ENCODE peak calls at places on chromosome 2, in six cellular contexts. M is heart left ventricle, H is cardiac muscle cell, P is kidney epithelial cell, Z is lower lobe of right lung, I is epithelial cell of esophagus. B is an unnamed sample.

GRCh38 chr2:85843543-85843942 is 45.2 kb downstream of the ST3GAL5 start:
- DNase-seq in I (no peak), Z (no peak), P (no peak), H (no peak), M (no peak), B (no peak)

GRCh38 chr2:42196403-42197267 is 27.5 kb downstream of the EML4 start:
- DNase-seq in H (peak), Z (no peak), M (peak), I (peak), P (peak), B (no peak)

GRCh38 chr2:96924775-96925747 is 55.2 kb upstream of the SEMA4C start:
- DNase-seq in I (no peak), H (no peak), M (no peak), P (no peak), Z (no peak), B (no peak)

GRCh38 chr2:208074610-208075356 is 49.5 kb upstream of the PLEKHM3 start:
- DNase-seq in H (no peak), P (no peak), Z (no peak), I (no peak), M (no peak), B (no peak)

GRCh38 chr2:235287369-235287722 is 206.5 kb upstream of the AGAP1 start:
- DNase-seq in I (no peak), M (no peak), H (peak), P (no peak), Z (no peak), B (no peak)

GRCh38 chr2:119484834-119485233 is 39.4 kb downstream of the SCTR start:
- DNase-seq in Z (no peak), P (peak), M (no peak), H (no peak), I (peak), B (no peak)

GRCh38 chr2:154375625-154376020 is 322.9 kb upstream of the KCNJ3 start:
- DNase-seq in Z (no peak), H (peak), P (peak), M (no peak), I (peak), B (no peak)

GRCh38 chr2:228533156-228533555 is 351.7 kb upstream of the SPHKAP start:
- DNase-seq in Z (no peak), P (no peak), H (no peak), I (no peak), M (no peak), B (no peak)

GRCh38 chr2:167133614-167134013 is 245.3 kb downstream of the XIRP2 start:
- DNase-seq in P (no peak), Z (no peak), H (no peak), M (no peak), I (no peak), B (no peak)

DNA sequence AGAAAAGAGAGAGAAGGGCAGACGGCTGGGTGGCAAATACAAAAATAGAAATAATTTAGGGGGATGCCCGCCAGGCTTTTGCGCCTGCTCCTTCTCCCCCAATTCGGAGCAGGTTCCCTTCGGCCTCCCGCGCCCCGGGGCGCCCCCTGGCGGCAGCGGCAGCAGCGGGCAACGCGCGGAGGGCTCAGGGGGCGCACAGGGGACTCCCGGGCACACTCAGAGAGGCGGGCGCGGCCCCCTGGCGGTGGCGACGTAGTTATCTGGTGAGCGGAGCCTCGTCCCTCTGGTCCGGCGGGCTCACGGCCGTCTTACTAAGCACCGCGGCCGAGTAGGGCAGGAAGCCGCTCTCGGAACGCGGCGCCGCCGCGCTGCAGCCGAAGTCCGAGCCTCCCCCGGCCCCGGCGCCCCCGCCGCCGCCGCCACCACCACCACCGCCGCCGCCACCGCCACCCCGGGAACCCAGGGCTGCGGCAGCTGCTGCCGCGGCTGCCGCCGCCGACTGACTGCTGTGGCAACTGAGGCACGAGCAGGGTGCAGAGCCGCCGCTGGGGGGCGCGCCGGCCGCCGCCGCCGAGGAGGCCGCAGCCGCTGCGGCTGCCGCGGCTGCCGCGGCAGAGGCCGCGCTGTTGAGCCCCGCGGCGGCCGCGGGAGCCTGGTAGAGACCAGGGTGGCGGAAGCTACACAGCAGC is 3.8 kb downstream of the EVX2 start:
- DNase-seq in H (peak), Z (no peak), I (no peak), M (peak), P (no peak), B (no peak)
- H3K4me3 ChIP-seq in H (peak), Z (no peak), I (no peak), M (peak), P (no peak), B (no peak)

GRCh38 chr2:168534926-168535325 is 78.9 kb downstream of the CERS6 start:
- DNase-seq in H (no peak), M (no peak), Z (no peak), P (no peak), I (no peak), B (no peak)
- TF ChIP-seq CTCF in H (no peak), M (no peak), Z (no peak), P (no peak), I (no peak), B (no peak)

GRCh38 chr2:156401863-156402262 is 34.3 kb upstream of the GPD2 start:
- DNase-seq in M (no peak), Z (no peak), P (no peak), I (no peak), H (no peak), B (no peak)
- H3K4me3 ChIP-seq in M (no peak), Z (no peak), P (no peak), I (no peak), H (no peak), B (no peak)

GRCh38 chr2:19881866-19882265 is 19.9 kb downstream of the TTC32 start:
- DNase-seq in H (no peak), Z (no peak), M (no peak), P (no peak), I (no peak), B (no peak)

GRCh38 chr2:19883971-19884720 is 17.6 kb downstream of the TTC32 start:
- DNase-seq in Z (no peak), H (no peak), I (no peak), P (no peak), M (no peak), B (no peak)

GRCh38 chr2:19881221-19881620 is 20.6 kb downstream of the TTC32 start:
- DNase-seq in P (no peak), M (no peak), H (no peak), I (no peak), Z (no peak), B (no peak)

GRCh38 chr2:19885791-19886190 is 16.0 kb downstream of the TTC32 start:
- DNase-seq in Z (no peak), H (no peak), M (no peak), P (no peak), I (no peak), B (no peak)

GRCh38 chr2:19883486-19883885 is 18.3 kb downstream of the TTC32 start:
- DNase-seq in I (no peak), P (no peak), Z (no peak), H (no peak), M (no peak), B (no peak)
- TF ChIP-seq CTCF in I (no peak), P (no peak), Z (no peak), H (no peak), M (no peak), B (no peak)

GRCh38 chr2:45167885-45168284 is 158.6 kb upstream of the SIX2 start:
- DNase-seq in Z (no peak), P (no peak), M (no peak), I (no peak), H (no peak), B (no peak)
- H3K4me3 ChIP-seq in Z (no peak), P (no peak), M (no peak), I (no peak), H (no peak), B (no peak)

DNA sequence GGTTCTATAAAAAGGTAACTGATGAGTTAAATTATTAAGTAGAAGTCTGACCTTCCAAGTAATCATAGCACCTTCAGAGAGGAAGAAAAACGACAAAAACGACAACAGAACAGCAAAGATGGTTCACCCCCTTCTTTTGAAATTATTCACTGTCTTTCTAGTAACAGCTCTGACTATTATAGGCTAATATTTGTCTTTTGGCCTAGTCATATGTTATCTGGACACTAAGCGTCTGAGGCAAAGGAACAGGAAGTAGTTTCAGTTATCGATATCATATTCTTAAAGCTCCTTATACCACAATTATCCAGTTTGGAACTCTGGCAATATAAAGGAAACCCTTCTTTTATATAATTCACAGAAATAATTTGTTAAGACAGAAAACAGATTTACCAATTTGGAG is 27.6 kb upstream of the SLC40A1 start:
- DNase-seq in I (no peak), M (no peak), P (no peak), H (no peak), Z (no peak), B (no peak)
- TF ChIP-seq CTCF in I (no peak), M (no peak), P (no peak), H (no peak), Z (no peak), B (no peak)

DNA sequence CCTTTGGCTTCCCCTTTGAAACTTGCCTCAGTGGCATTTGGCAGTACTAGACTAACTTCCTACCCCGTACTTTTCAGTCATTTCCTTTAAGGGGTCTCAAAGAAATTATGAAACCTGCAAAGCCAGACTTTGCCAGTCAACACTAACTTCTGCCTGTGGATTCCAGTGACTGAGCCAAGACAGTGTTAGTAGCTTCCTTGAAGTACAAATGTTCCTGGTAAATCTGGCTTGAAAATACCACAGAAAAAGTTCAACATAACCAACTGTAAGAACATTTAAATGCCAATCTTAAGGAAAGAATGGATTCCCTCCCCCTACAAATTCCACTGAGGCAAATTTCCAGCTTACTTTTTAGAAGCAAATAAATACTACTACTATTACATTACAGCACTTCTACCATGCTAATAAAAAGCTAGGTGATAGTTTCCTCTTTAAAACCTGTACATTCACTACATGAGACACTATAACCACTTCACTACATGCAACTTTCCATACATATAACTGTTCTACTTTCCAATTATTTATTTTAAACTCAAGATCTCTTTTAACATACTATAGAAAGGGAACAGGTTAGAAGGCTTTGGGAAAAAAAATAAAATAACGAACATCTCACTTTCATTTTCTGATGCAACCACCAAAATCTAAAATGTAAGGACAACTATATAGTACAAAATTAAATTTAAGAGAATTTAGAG is 2.4 kb downstream of the PELI1 start:
- DNase-seq in I (no peak), M (no peak), Z (no peak), P (no peak), H (peak), B (no peak)
- H3K4me3 ChIP-seq in I (peak), M (peak), Z (peak), P (peak), H (peak), B (peak)

GRCh38 chr2:157307021-157307420 is 18.6 kb downstream of the ERMN start:
- DNase-seq in P (peak), I (no peak), H (no peak), M (no peak), Z (no peak), B (no peak)
- TF ChIP-seq CTCF in P (peak), I (no peak), H (peak), M (no peak), Z (no peak), B (peak)

GRCh38 chr2:28297531-28297930 is 95.1 kb upstream of the FOSL2 start:
- DNase-seq in P (no peak), I (no peak), M (no peak), H (no peak), Z (no peak), B (no peak)

GRCh38 chr2:28296904-28297303 is 95.8 kb upstream of the FOSL2 start:
- DNase-seq in Z (no peak), H (no peak), I (peak), M (no peak), P (no peak), B (no peak)

GRCh38 chr2:28298406-28298805 is 94.3 kb upstream of the FOSL2 start:
- DNase-seq in I (no peak), Z (no peak), P (no peak), H (no peak), M (no peak), B (no peak)

GRCh38 chr2:28300489-28300888 is 92.2 kb upstream of the FOSL2 start:
- DNase-seq in Z (no peak), I (no peak), P (no peak), H (peak), M (no peak), B (peak)

GRCh38 chr2:28300921-28301341 is 91.7 kb upstream of the FOSL2 start:
- DNase-seq in P (no peak), Z (no peak), I (no peak), H (peak), M (no peak), B (no peak)
- H3K4me3 ChIP-seq in P (no peak), Z (no peak), I (no peak), H (no peak), M (no peak), B (peak)